ENCODE peak calls at places on chromosome 14, in four cellular contexts. X, V, O and M are unnamed samples. For H3K9me3, the result is how much of the 10 kb centered on the place peaks cover.

GRCh38 chr14:54610051-54610977 is 43.4 kb downstream of the SAMD4A start:
- ATAC-seq in V (no peak), O (no peak), X (no peak), M (no peak)

GRCh38 chr14:104689620-104690265 is 325 bp downstream of the INF2 start:
- ATAC-seq in O (peak), X (peak), V (no peak), M (peak)

GRCh38 chr14:34361504-34362011 is 100.5 kb downstream of the SPTSSA start:
- ATAC-seq in O (no peak), V (peak), X (no peak), M (peak)

GRCh38 chr14:89466460-89466859 is 49.4 kb upstream of the FOXN3 start:
- ATAC-seq in V (no peak), O (no peak), X (peak), M (no peak)

GRCh38 chr14:106417224-106418049 is 891.1 kb downstream of the TMEM121 start:
- ATAC-seq in X (peak), V (peak), O (no peak), M (no peak)

GRCh38 chr14:65432361-65432948 is 19.9 kb downstream of the FUT8 start:
- ATAC-seq in O (no peak), X (no peak), V (no peak), M (no peak)

GRCh38 chr14:65072937-65073336 is 29.4 kb downstream of the MAX start:
- ATAC-seq in O (no peak), X (no peak), V (no peak), M (no peak)

GRCh38 chr14:90732142-90732541 is 84.1 kb downstream of the TTC7B start:
- ATAC-seq in X (no peak), V (peak), O (no peak), M (no peak)

GRCh38 chr14:102316048-102316745 is 3.3 kb upstream of the ZNF839 start:
- ATAC-seq in V (no peak), X (no peak), O (no peak), M (no peak)

GRCh38 chr14:22822017-22822618 is 6.9 kb upstream of the SLC7A7 start:
- ATAC-seq in V (no peak), O (no peak), X (peak), M (no peak)

GRCh38 chr14:31937730-31938346 is 139.3 kb upstream of the ARHGAP5 start:
- ATAC-seq in O (peak), X (peak), V (peak), M (peak)

GRCh38 chr14:39988939-39989338 is 556.7 kb upstream of the FBXO33 start:
- ATAC-seq in O (no peak), V (no peak), X (no peak), M (no peak)

GRCh38 chr14:21088687-21089086 is 9.8 kb downstream of the ZNF219 start:
- ATAC-seq in V (no peak), O (no peak), X (no peak), M (no peak)

GRCh38 chr14:79613625-79614024 is 597.7 kb downstream of the DIO2 start:
- ATAC-seq in X (no peak), O (no peak), V (no peak), M (no peak)

GRCh38 chr14:98226411-98226810 is 1045.6 kb downstream of the BCL11B start:
- ATAC-seq in V (no peak), O (no peak), X (no peak), M (no peak)

GRCh38 chr14:99574099-99574880 is 29.7 kb downstream of the CCDC85C start:
- ATAC-seq in O (peak), X (no peak), V (peak), M (peak)

GRCh38 chr14:84442481-84442880 is 1087.5 kb upstream of the FLRT2 start:
- ATAC-seq in O (no peak), X (no peak), V (no peak), M (no peak)

GRCh38 chr14:71594828-71595227 is 337.4 kb upstream of the RGS6 start:
- ATAC-seq in O (no peak), X (peak), V (no peak), M (no peak)

GRCh38 chr14:101819251-101819990 is 57.9 kb downstream of the PPP2R5C start:
- ATAC-seq in X (peak), O (no peak), V (no peak), M (no peak)

GRCh38 chr14:59188461-59189280 is at the start of gene DAAM1:
- ATAC-seq in V (peak), X (peak), O (peak), M (peak)

GRCh38 chr14:31419179-31420012 is 954 bp downstream of the HEATR5A start:
- ATAC-seq in X (no peak), O (no peak), V (no peak), M (no peak)

GRCh38 chr14:59060841-59061240 is 127.6 kb upstream of the DAAM1 start:
- ATAC-seq in V (no peak), X (no peak), O (no peak), M (no peak)

GRCh38 chr14:70707138-70708038 is 65.7 kb downstream of the TTC9 start:
- ATAC-seq in V (peak), O (peak), X (no peak), M (no peak)

GRCh38 chr14:89723930-89724915 is 230.3 kb downstream of the EFCAB11 start:
- ATAC-seq in X (no peak), O (no peak), V (no peak), M (no peak)

GRCh38 chr14:90496379-90496778 is 99.5 kb downstream of the CALM1 start:
- ATAC-seq in O (no peak), V (no peak), X (no peak), M (no peak)

GRCh38 chr14:102295301-102295700 is 9.7 kb downstream of the MOK start:
- ATAC-seq in X (no peak), O (peak), V (no peak), M (peak)

GRCh38 chr14:75978249-75978731 is 3.5 kb downstream of the TGFB3 start:
- ATAC-seq in O (no peak), V (no peak), X (peak), M (no peak)

GRCh38 chr14:72590577-72590976 is 303.3 kb downstream of the DPF3 start:
- ATAC-seq in O (no peak), X (no peak), V (no peak), M (no peak)

GRCh38 chr14:70685480-70686197 is 43.9 kb downstream of the TTC9 start:
- ATAC-seq in O (no peak), X (no peak), V (no peak), M (no peak)

GRCh38 chr14:50335989-50336391 is 23.9 kb downstream of the DMAC2L start:
- ATAC-seq in O (no peak), V (peak), X (peak), M (no peak)

GRCh38 chr14:79378020-79378419 is 833.3 kb downstream of the DIO2 start:
- ATAC-seq in O (no peak), V (no peak), X (no peak), M (no peak)

GRCh38 chr14:63432888-63433552 is 110.2 kb downstream of the PPP2R5E start:
- ATAC-seq in V (no peak), X (no peak), O (no peak), M (no peak)

GRCh38 chr14:23181453-23181852 is 2.0 kb downstream of the SLC7A8 start:
- ATAC-seq in O (no peak), V (no peak), X (no peak), M (no peak)

GRCh38 chr14:90266441-90267154 is 10.2 kb downstream of the PSMC1 start:
- ATAC-seq in X (no peak), O (no peak), V (no peak), M (no peak)

GRCh38 chr14:90621205-90621600 is 195.0 kb downstream of the TTC7B start:
- ATAC-seq in O (no peak), V (no peak), X (no peak), M (no peak)

GRCh38 chr14:39442293-39442692 is 10.1 kb upstream of the FBXO33 start:
- ATAC-seq in V (no peak), X (no peak), O (no peak), M (no peak)

GRCh38 chr14:65054471-65055085 is 47.7 kb downstream of the MAX start:
- ATAC-seq in O (no peak), X (no peak), V (peak), M (no peak)

GRCh38 chr14:101763941-101764709 is 2.6 kb downstream of the PPP2R5C start:
- ATAC-seq in X (no peak), O (no peak), V (no peak), M (no peak)

GRCh38 chr14:106174206-106174605 is 647.8 kb downstream of the TMEM121 start:
- ATAC-seq in V (no peak), O (no peak), X (peak), M (no peak)

GRCh38 chr14:52355526-52355925 is 41.4 kb downstream of the PTGER2 start:
- ATAC-seq in V (no peak), X (no peak), O (no peak), M (no peak)

GRCh38 chr14:51336304-51336703 is 96.3 kb downstream of the TMX1 start:
- ATAC-seq in X (no peak), O (no peak), V (no peak), M (peak)
- H3K9me3 ChIP-seq in X (under half), O (under half), V (under half), M (under half)

GRCh38 chr14:37615582-37616289 is 20.3 kb downstream of the TTC6 start:
- ATAC-seq in X (no peak), O (no peak), V (no peak), M (no peak)
- H3K9me3 ChIP-seq in X (under half), O (under half), V (under half), M (under half)

DNA sequence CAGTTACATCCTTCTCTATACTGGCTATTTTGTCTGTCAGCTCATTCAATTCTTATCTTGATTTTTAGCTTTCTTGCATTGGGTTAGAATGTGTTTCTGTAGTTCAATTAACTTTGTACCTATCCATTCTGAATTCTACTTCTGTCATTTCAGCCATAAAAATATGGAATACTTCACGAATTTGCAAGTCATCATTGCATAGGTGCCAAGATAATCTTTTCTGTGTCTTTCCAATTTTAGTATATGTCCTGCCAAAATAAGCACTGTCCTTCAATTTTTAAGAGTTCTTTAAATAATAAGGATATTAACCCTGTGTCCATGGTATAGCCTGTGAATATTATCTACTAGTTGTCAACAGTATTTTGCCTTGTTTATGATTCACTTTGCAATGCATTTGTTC is 665.7 kb upstream of the MDGA2 start:
- ATAC-seq in V (no peak), O (no peak), X (no peak), M (no peak)
- H3K9me3 ChIP-seq in V (under half), O (under half), X (under half), M (under half)

GRCh38 chr14:92495041-92495440 is 18.5 kb upstream of the RIN3 start:
- ATAC-seq in O (no peak), X (no peak), V (peak), M (peak)
- H3K9me3 ChIP-seq in O (under half), X (under half), V (under half), M (under half)

GRCh38 chr14:26820101-26820500 is 222.3 kb upstream of the NOVA1 start:
- ATAC-seq in X (no peak), O (no peak), V (no peak), M (no peak)
- H3K9me3 ChIP-seq in X (under half), O (under half), V (under half), M (under half)

GRCh38 chr14:69088523-69089445 is 64.1 kb downstream of the DCAF5 start:
- ATAC-seq in V (no peak), X (no peak), O (no peak), M (peak)
- H3K9me3 ChIP-seq in V (under half), X (under half), O (under half), M (under half)